ENCODE peak calls at places on chromosomes 7 and 10, in seven cellular contexts. Z, X, S, A, Y, F and O are unnamed samples.

GRCh38 chr10:109963439-109963838 is 40.1 kb upstream of the XPNPEP1 start:
- DNase-seq in S (no peak), F (no peak), X (no peak), A (peak; percentile 27), Z (no peak), Y (no peak), O (no peak)

GRCh38 chr10:99754670-99755069 is 22.6 kb downstream of the CUTC start:
- DNase-seq in X (no peak), F (no peak), Z (no peak), S (no peak), Y (no peak), A (no peak), O (no peak)

GRCh38 chr10:69549959-69550358 is 23.3 kb downstream of the NEUROG3 start:
- DNase-seq in A (no peak), S (no peak), F (no peak), Z (no peak), X (no peak), Y (no peak), O (no peak)

GRCh38 chr10:79130846-79131245 is 62.1 kb downstream of the ZMIZ1 start:
- DNase-seq in F (no peak), X (no peak), Y (no peak), A (no peak), S (peak; percentile 55), Z (no peak), O (no peak)

GRCh38 chr10:42973870-42974692 is 102.8 kb upstream of the RET start:
- DNase-seq in F (no peak), A (no peak), S (no peak), Z (no peak), Y (no peak), X (peak; percentile 6), O (peak; percentile 32)

GRCh38 chr7:46772740-46773139 is 809.2 kb downstream of the TNS3 start:
- DNase-seq in Z (no peak), Y (no peak), F (no peak), X (peak; percentile 58), S (no peak), A (no peak), O (no peak)

GRCh38 chr7:46352335-46352954 is 431.4 kb upstream of the IGFBP3 start:
- DNase-seq in Y (no peak), X (peak; percentile 59), A (peak; percentile 33), Z (no peak), S (peak; percentile 37), F (no peak), O (peak; percentile 60)

GRCh38 chr7:31106303-31107105 is 54.4 kb downstream of the ADCYAP1R1 start:
- DNase-seq in Z (no peak), X (peak; percentile 3), F (no peak), S (no peak), Y (no peak), A (no peak), O (no peak)

GRCh38 chr7:135512135-135512887 is 2.4 kb upstream of the CNOT4 start:
- DNase-seq in A (peak; percentile 81), Z (no peak), S (peak; percentile 47), Y (no peak), F (no peak), X (peak; percentile 50), O (peak; percentile 29)

GRCh38 chr7:118259115-118259514 is 34.6 kb downstream of the ANKRD7 start:
- DNase-seq in X (no peak), Y (no peak), F (no peak), S (no peak), A (no peak), Z (no peak), O (no peak)

GRCh38 chr10:11993834-11994468 is 48.7 kb downstream of the UPF2 start:
- DNase-seq in A (no peak), F (no peak), X (no peak), Y (no peak), S (no peak), Z (no peak), O (no peak)

GRCh38 chr7:70673833-70674232 is 458.1 kb upstream of the GALNT17 start:
- DNase-seq in Y (no peak), A (no peak), F (no peak), S (no peak), X (no peak), Z (no peak), O (no peak)

GRCh38 chr7:143238289-143238995 is 16.6 kb downstream of the TAS2R40 start:
- DNase-seq in Z (no peak), S (peak; percentile 28), X (no peak), Y (no peak), F (no peak), A (no peak), O (no peak)

GRCh38 chr7:143240323-143241168 is 18.7 kb downstream of the TAS2R40 start:
- DNase-seq in X (peak; percentile 83), S (peak; percentile 68), Z (peak; percentile 39), A (peak; percentile 86), Y (peak; percentile 65), F (peak; percentile 61), O (peak; percentile 56)

GRCh38 chr7:143243011-143243410 is 20.2 kb upstream of the GSTK1 start:
- DNase-seq in X (no peak), A (no peak), Z (no peak), S (no peak), F (no peak), Y (no peak), O (no peak)

GRCh38 chr7:143237363-143237762 is 15.5 kb downstream of the TAS2R40 start:
- DNase-seq in A (no peak), S (no peak), F (no peak), Z (no peak), Y (no peak), X (no peak), O (no peak)

DNA sequence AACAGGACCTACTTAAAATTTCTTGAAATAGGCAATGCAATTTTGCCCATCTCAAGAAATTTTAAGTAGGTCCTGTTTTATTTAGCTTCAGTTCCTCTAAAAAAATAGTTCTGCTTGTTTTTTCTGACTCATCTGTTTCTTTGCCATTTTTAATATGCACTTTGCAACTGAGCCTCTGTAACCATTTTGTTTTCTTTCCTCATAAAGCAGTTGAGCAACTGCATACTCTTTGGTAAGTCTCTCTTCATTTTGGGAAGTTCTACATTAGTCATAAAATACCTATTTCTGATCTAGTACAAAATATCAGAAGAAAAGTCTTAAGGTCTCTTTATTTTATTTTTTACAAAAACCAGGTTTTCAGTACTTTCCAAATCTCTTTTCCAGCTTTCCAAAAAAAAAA is 18.0 kb downstream of the TAS2R40 start:
- DNase-seq in F (no peak), X (no peak), S (no peak), A (no peak), Z (no peak), Y (no peak), O (no peak)
- H3K27ac ChIP-seq in F (no peak overlapping the region), X (no peak overlapping the region), S (no peak overlapping the region), A (no peak overlapping the region), Z (no peak overlapping the region), Y (no peak overlapping the region), O (no peak overlapping the region)

GRCh38 chr10:118752401-118752800 is 2.4 kb downstream of the CACUL1 start:
- DNase-seq in Z (no peak), S (no peak), F (no peak), Y (no peak), X (no peak), A (no peak), O (no peak)
- H3K4me3 ChIP-seq in Z (peak overlapping the region; percentile 100), S (no peak overlapping the region), F (no peak overlapping the region), Y (peak overlapping the region; percentile 86), X (no peak overlapping the region), A (peak overlapping the region; percentile 94), O (no peak overlapping the region)

GRCh38 chr10:116565533-116565932 is 19.8 kb downstream of the PNLIP start:
- DNase-seq in X (no peak), S (no peak), Z (no peak), Y (no peak), A (no peak), F (no peak), O (no peak)

GRCh38 chr10:116566932-116567331 is 21.2 kb downstream of the PNLIP start:
- DNase-seq in Z (no peak), Y (no peak), F (no peak), S (no peak), A (no peak), X (no peak), O (no peak)

GRCh38 chr10:116557305-116557880 is 11.7 kb downstream of the PNLIP start:
- DNase-seq in X (no peak), S (no peak), Z (no peak), F (no peak), A (no peak), Y (no peak), O (no peak)

GRCh38 chr10:116555882-116556281 is 10.2 kb downstream of the PNLIP start:
- DNase-seq in X (no peak), Y (no peak), S (no peak), F (no peak), A (no peak), Z (no peak), O (no peak)

DNA sequence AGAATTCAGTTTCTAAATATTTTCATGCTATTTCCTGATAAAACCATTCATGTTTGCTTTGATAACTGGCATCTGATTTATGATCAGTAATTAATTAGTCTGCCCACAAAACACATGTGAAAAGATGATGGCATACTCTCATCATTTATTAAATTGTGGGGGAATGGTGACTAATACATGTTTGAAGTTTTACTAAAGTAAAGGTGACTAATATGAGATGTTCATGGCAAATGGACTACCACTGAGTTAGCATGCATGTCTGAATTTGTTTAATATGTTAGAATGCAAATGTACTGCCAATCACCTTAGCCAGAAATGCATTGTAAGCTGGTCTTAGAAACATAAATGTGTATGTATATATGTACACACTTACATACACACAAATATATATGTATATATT is 15.3 kb downstream of the PNLIP start:
- DNase-seq in X (no peak), Y (no peak), S (no peak), Z (no peak), A (no peak), F (no peak), O (no peak)
- H3K4me1 ChIP-seq in X (no peaks in the 10 kb centered on the region), Y (no peaks in the 10 kb centered on the region), S (no peaks in the 10 kb centered on the region), Z (no peaks in the 10 kb centered on the region), A (no peaks in the 10 kb centered on the region), F (no peaks in the 10 kb centered on the region), O (no peaks in the 10 kb centered on the region)

GRCh38 chr10:93413252-93413689 is 68.9 kb downstream of the MYOF start:
- DNase-seq in X (no peak), A (peak; percentile 85), F (no peak), S (no peak), Z (no peak), Y (no peak), O (no peak)
- H3K27ac ChIP-seq in X (no peak overlapping the region), A (peak overlapping the region; percentile 79), F (no peak overlapping the region), S (no peak overlapping the region), Z (peak overlapping the region; percentile 73), Y (no peak overlapping the region), O (peak overlapping the region; percentile 43)

DNA sequence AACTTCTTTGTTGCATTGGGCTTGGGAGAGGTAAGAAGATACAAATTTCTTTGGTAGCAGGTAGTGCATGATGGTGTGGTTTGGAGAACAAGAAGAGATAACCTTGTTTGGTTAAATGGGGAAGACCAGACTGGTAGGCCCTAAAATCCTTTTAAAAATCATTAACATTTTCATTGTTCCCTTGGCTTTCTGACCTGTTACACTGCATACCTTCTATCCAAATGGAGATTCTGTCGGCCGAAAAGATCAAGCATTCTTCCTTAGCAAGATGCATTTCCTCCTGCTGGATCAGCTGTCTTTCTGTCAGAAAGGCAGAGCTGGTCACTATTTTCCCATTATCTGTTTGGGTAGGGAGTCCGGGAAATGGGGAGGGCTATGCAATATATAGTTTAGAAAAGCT is 33.7 kb downstream of the AGK start:
- DNase-seq in S (no peak), A (no peak), Y (no peak), X (no peak), Z (no peak), F (no peak), O (no peak)
- H3K4me3 ChIP-seq in S (no peak overlapping the region), A (no peak overlapping the region), Y (no peak overlapping the region), X (no peak overlapping the region), Z (no peak overlapping the region), F (no peak overlapping the region), O (no peak overlapping the region)

GRCh38 chr7:107937514-107937913 is 46.5 kb downstream of the DLD start:
- DNase-seq in X (no peak), F (no peak), A (no peak), Y (no peak), S (peak; percentile 49), Z (no peak), O (no peak)
- H3K4me1 ChIP-seq in X (peaks cover 25% of the 10 kb centered on the region), F (peaks cover 18% of the 10 kb centered on the region), A (peaks cover 43% of the 10 kb centered on the region), Y (peaks cover 30% of the 10 kb centered on the region), S (peaks cover 58% of the 10 kb centered on the region), Z (peaks cover 73% of the 10 kb centered on the region), O (peaks cover 85% of the 10 kb centered on the region)